ENCODE peak calls at places on chromosomes 6 and 20, in four cellular contexts. Z is PC-3, B is OCI-LY7, I is Karpas-422. C is an unnamed sample. For H3K9me2 and H4K20me1, the result is how much of the 10 kb centered on the place peaks cover.

GRCh38 chr20:7038029-7038428 is 270.5 kb downstream of the BMP2 start:
- DNase-seq in Z (no peak), B (no peak), I (no peak), C (no peak)

GRCh38 chr20:59746155-59746554 is 141.8 kb downstream of the PHACTR3 start:
- DNase-seq in Z (no peak), B (no peak), I (no peak), C (no peak)

GRCh38 chr20:61959301-61959700 is 106.4 kb downstream of the TAF4 start:
- DNase-seq in Z (peak), I (peak), B (peak), C (peak)

GRCh38 chr6:81774542-81774941 is 22.1 kb upstream of the TENT5A start:
- DNase-seq in I (no peak), Z (no peak), B (no peak), C (no peak)

GRCh38 chr6:51049288-51049982 is 230.8 kb downstream of the TFAP2B start:
- DNase-seq in B (no peak), Z (no peak), I (no peak), C (no peak)

GRCh38 chr20:18983796-18984195 is 170.2 kb downstream of the SCP2D1 start:
- DNase-seq in I (peak), B (no peak), Z (peak), C (no peak)

GRCh38 chr6:117555882-117556498 is 46.3 kb downstream of the GOPC start:
- DNase-seq in I (peak), B (peak), Z (peak), C (peak)

GRCh38 chr6:130933712-130934200 is 106.5 kb downstream of the SMLR1 start:
- DNase-seq in I (no peak), Z (peak), B (no peak), C (peak)

GRCh38 chr6:80967618-80968017 is 784.9 kb downstream of the TENT5A start:
- DNase-seq in Z (no peak), B (no peak), I (no peak), C (no peak)

GRCh38 chr6:143449731-143450452 is 603 bp downstream of the ADAT2 start:
- DNase-seq in Z (peak), I (peak), B (peak), C (peak)

GRCh38 chr6:143745160-143746133 is 67.7 kb downstream of the PHACTR2 start:
- DNase-seq in I (no peak), Z (peak), B (no peak), C (peak)

GRCh38 chr20:1997483-1998192 is 3.8 kb upstream of the PDYN start:
- DNase-seq in Z (no peak), B (no peak), I (no peak), C (no peak)

GRCh38 chr20:13430346-13431002 is 208.3 kb downstream of the TASP1 start:
- DNase-seq in B (peak), I (no peak), Z (peak), C (no peak)

GRCh38 chr6:29705389-29706231 is 17.6 kb upstream of the HLA-F start:
- DNase-seq in B (peak), Z (peak), I (no peak), C (peak)

DNA sequence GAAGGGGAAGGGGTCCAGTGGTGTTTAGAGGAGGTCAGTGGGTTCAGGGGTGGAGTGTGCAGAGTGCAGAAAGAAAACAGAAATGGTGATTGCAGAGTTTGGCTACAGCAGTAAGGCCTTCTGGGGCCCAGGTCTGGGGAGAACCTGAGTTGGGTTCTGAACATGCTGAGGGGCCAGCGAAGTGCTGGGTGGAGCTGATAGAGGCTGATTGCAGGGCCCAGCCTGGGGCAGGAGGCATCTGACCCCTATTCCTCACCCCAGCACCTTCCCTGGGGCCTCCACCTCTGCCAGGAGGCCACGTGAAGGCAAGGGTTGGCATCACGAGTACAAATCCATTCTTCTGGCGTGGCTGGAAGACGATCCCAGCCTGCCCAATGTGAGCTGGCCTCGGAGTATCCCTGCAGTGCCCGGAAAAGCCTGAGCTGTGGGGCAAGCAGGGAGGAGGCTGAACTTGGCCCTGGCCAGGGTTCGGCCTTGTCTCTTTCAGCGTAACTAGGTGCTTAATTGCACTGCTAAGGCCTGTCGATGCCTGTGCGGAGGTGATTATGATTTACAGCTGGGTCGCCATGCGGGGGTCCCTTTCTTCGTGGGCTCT is 35.4 kb downstream of the VSTM2L start:
- DNase-seq in I (no peak), Z (no peak), B (no peak), C (no peak)
- H3K9me2 ChIP-seq in I (under half), Z (under half), B (under half), C (under half)

GRCh38 chr20:37349517-37350491 is 3.9 kb downstream of the SRC start:
- DNase-seq in Z (no peak), I (no peak), B (no peak), C (no peak)
- H4K20me1 ChIP-seq in Z (under half), I (under half), B (under half), C (under half)

GRCh38 chr6:165422192-165422591 is 112.8 kb upstream of the C6orf118 start:
- DNase-seq in Z (no peak), I (no peak), B (no peak), C (no peak)

GRCh38 chr6:165417298-165417865 is 108.0 kb upstream of the C6orf118 start:
- DNase-seq in I (no peak), B (no peak), Z (no peak), C (no peak)
- H3K9me2 ChIP-seq in I (under half), B (under half), Z (under half), C (under half)

DNA sequence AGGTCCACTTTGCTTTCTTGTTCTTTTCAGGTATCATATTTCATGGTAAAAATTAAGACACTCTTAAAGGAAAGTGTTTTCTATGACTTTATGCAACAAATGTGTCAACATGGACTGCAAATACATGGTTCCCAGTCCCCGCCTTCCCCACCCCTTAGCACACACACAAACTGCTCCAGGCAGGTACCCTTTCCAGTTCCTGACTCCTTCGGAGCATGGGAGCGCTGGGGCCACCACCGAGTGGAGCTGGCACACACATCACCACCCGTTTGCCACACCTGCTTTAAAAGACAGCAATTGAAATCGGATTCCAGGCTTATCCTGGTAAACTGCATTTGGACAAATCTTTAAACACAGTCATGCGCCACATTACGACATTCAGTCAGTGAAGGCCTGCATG is 22.2 kb downstream of the RNASET2 start:
- DNase-seq in I (no peak), Z (peak), B (no peak), C (no peak)
- H4K20me1 ChIP-seq in I (under half), Z (under half), B (under half), C (under half)

GRCh38 chr6:35811699-35811995 is 6.5 kb downstream of the LHFPL5 start:
- DNase-seq in B (no peak), Z (no peak), I (no peak), C (no peak)

GRCh38 chr6:35804996-35805736 is at the start of gene LHFPL5:
- DNase-seq in Z (peak), I (peak), B (peak), C (peak)

GRCh38 chr6:35808688-35809087 is 3.5 kb downstream of the LHFPL5 start:
- DNase-seq in I (no peak), Z (peak), B (no peak), C (no peak)

GRCh38 chr6:35810831-35811698 is 5.9 kb downstream of the LHFPL5 start:
- DNase-seq in Z (peak), I (no peak), B (no peak), C (no peak)
- H3K9me2 ChIP-seq in Z (under half), I (under half), B (under half), C (under half)

GRCh38 chr20:56630086-56630493 is 984 bp downstream of the TFAP2C start:
- DNase-seq in B (no peak), Z (peak), I (no peak), C (peak)

GRCh38 chr20:56631318-56631989 is 2.3 kb downstream of the TFAP2C start:
- DNase-seq in Z (peak), B (no peak), I (no peak), C (peak)

GRCh38 chr20:56634307-56634706 is 5.2 kb downstream of the TFAP2C start:
- DNase-seq in B (no peak), Z (peak), I (no peak), C (no peak)

GRCh38 chr20:56630506-56631317 is 1.6 kb downstream of the TFAP2C start:
- DNase-seq in B (no peak), I (no peak), Z (peak), C (peak)

DNA sequence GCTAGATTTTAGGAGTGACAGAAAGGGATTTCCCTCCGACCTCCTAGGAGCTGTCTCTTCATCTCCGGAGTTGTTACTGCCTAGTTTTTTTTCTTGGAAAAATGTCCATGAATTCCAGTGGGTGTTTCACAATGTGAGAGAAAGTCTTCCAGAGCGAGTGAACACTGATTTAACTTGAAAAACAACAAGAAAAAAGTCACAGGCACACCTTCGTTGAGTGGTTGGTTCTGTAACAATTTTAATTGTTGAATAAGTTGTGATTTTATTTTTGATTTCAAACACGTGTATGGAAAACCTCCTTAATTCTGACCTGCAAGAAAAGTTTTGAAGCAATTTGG is 2.9 kb downstream of the TFAP2C start:
- DNase-seq in B (no peak), Z (no peak), I (no peak), C (no peak)
- H4K20me1 ChIP-seq in B (under half), Z (under half), I (under half), C (under half)

C was measured in GM23338.